ENCODE peak calls at places on chromosomes 6 and 20, in seven cellular contexts. I is cardiac muscle cell; M is neural progenitor cell; G is uterus; C is CD8-positive, alpha-beta T cell; E is spleen; U is stomach. K is an unnamed sample.

GRCh38 chr6:113073611-113074191 is 726.6 kb downstream of the RFPL4B start:
- DNase-seq in I (peak), M (no peak), G (no peak), C (no peak), E (no peak), U (no peak), K (no peak)

GRCh38 chr20:58309607-58310290 is at the start of gene RAB22A:
- DNase-seq in I (peak), M (peak), G (peak), C (peak), E (peak), U (peak), K (peak)

GRCh38 chr6:107368471-107368870 is 90.9 kb downstream of the PDSS2 start:
- DNase-seq in I (no peak), M (no peak), G (no peak), C (no peak), E (no peak), U (no peak), K (no peak)

GRCh38 chr6:144843701-144844100 is 558.6 kb downstream of the UTRN start:
- DNase-seq in I (no peak), M (no peak), G (no peak), C (no peak), E (no peak), U (no peak), K (no peak)

GRCh38 chr6:96899019-96899418 is 1.3 kb upstream of the NDUFAF4 start:
- DNase-seq in I (peak), M (peak), G (no peak), C (no peak), E (no peak), U (no peak), K (no peak)

GRCh38 chr20:19712737-19713260 is 45.3 kb upstream of the RIN2 start:
- DNase-seq in I (no peak), M (no peak), G (no peak), C (no peak), E (no peak), U (no peak), K (no peak)

GRCh38 chr20:53608456-53609413 is 15.1 kb upstream of the ZNF217 start:
- DNase-seq in I (peak), M (no peak), G (no peak), C (peak), E (peak), U (peak), K (peak)

GRCh38 chr6:41531591-41532582 is 14.3 kb upstream of the FOXP4 start:
- DNase-seq in I (peak), M (no peak), G (peak), C (peak), E (peak), U (no peak), K (peak)

GRCh38 chr6:90183587-90184333 is 112.9 kb downstream of the BACH2 start:
- DNase-seq in I (no peak), M (no peak), G (no peak), C (no peak), E (no peak), U (no peak), K (no peak)

GRCh38 chr6:132820629-132821381 is 6.4 kb downstream of the RPS12 start:
- DNase-seq in I (no peak), M (no peak), G (no peak), C (no peak), E (no peak), U (no peak), K (peak)

GRCh38 chr6:36516991-36517390 is 30.3 kb downstream of the STK38 start:
- DNase-seq in I (no peak), M (no peak), G (no peak), C (no peak), E (no peak), U (no peak), K (no peak)
- H3K4me3 ChIP-seq in I (no peak), M (no peak), G (no peak), C (no peak), E (no peak), U (no peak), K (no peak)

GRCh38 chr20:32452776-32453466 is 94.8 kb downstream of the ASXL1 start:
- DNase-seq in I (no peak), M (no peak), G (no peak), C (no peak), E (peak), U (no peak), K (no peak)

GRCh38 chr20:32450484-32451061 is 92.4 kb downstream of the ASXL1 start:
- DNase-seq in I (no peak), M (peak), G (no peak), C (no peak), E (peak), U (no peak), K (no peak)

GRCh38 chr20:32451340-32451681 is 93.2 kb downstream of the ASXL1 start:
- DNase-seq in I (no peak), M (no peak), G (no peak), C (no peak), E (no peak), U (no peak), K (no peak)

GRCh38 chr20:32453467-32454163 is 95.5 kb downstream of the ASXL1 start:
- DNase-seq in I (no peak), M (no peak), G (no peak), C (no peak), E (peak), U (no peak), K (no peak)

DNA sequence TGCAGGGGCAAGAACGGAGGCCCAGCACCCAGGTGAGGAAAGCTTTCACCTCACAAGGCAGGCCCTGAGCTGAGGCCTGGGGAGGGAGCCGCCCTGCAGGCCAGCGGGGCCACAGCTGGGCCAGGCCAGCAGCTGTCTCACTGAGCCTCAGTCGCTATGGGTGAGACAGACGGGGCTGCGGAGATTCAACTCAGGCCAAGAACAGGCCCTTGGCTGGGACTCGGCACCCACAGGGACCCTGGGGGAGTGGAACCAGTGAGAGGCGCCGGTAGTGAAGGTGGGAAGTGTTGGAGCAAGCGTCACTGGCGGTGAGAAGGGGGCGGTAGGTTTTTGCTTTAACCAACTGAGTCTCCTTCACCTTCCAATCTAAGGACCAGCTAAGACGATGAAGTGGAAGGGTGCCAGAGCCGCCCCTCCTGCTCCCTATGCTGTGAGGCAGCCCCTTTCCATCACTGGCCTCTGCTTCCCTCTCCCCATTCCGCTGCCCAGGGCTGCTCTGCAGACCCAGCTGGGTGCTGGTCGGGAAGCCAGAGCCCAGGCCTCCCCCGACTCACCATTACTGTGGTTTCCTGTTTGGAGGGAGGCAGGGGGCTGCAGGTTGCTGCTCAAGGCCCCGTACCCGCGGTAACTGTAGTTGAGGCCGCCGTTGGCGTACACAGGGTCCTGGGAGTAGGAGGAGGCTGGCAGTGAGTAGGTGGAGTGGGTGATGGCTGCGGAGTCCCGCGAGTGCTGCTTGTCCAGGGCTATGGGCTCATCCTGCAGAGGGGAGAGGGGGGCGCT is 93.7 kb downstream of the ASXL1 start:
- DNase-seq in I (no peak), M (no peak), G (no peak), C (no peak), E (peak), U (no peak), K (no peak)
- H3K27ac ChIP-seq in I (no peak), M (no peak), G (no peak), C (no peak), E (peak), U (peak), K (no peak)

GRCh38 chr6:136669299-136669699 is 119.1 kb upstream of the MAP7 start:
- DNase-seq in I (peak), M (no peak), G (no peak), C (no peak), E (no peak), U (no peak), K (no peak)
- H3K4me3 ChIP-seq in I (no peak), M (no peak), G (no peak), C (no peak), E (no peak), U (no peak), K (no peak)

GRCh38 chr6:142821860-142822259 is 123.1 kb downstream of the HIVEP2 start:
- DNase-seq in I (no peak), M (no peak), G (no peak), C (no peak), E (no peak), U (no peak), K (no peak)

GRCh38 chr6:142819603-142820335 is 125.2 kb downstream of the HIVEP2 start:
- DNase-seq in I (peak), M (no peak), G (no peak), C (peak), E (no peak), U (no peak), K (peak)

GRCh38 chr6:142822383-142822782 is 122.6 kb downstream of the HIVEP2 start:
- DNase-seq in I (no peak), M (no peak), G (no peak), C (no peak), E (no peak), U (no peak), K (no peak)

GRCh38 chr6:142821164-142821716 is 123.7 kb downstream of the HIVEP2 start:
- DNase-seq in I (no peak), M (no peak), G (no peak), C (no peak), E (no peak), U (no peak), K (no peak)

DNA sequence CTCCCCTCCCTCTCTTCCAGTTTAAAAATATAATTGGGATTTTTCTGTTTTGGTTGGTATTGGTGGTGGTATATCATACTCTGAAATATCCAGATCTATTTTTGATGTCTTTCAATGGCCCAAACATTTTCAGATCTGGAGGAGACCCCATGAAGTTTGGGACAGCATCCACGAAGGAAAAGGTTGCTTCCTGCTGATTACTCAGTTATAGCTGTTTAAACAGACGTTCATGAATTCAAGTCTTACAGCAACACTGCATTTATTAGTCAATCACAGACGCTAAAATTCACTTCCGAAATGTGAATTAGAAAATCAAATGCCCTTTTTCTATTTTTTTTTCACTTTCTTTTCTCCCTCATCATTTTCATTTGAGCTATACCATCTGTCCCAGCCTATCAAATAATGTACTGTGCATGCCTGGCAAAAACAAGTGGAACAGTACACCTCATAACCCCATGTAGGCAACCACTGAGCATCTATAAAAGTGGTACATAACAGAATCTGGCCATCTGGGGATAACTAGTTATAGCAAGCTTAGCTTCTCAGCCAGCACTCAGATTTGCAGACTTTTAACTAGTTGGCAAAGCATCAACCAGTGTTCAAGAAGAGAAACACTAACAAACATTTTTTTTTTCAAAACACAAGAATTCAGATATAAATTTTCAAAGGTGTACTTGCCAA is 124.5 kb downstream of the HIVEP2 start:
- DNase-seq in I (no peak), M (no peak), G (no peak), C (no peak), E (no peak), U (no peak), K (no peak)
- H3K27ac ChIP-seq in I (no peak), M (no peak), G (peak), C (peak), E (peak), U (peak), K (peak)

GRCh38 chr6:170294813-170295518 is 4.1 kb upstream of the DLL1 start:
- DNase-seq in I (no peak), M (no peak), G (no peak), C (no peak), E (no peak), U (no peak), K (peak)
- H3K4me3 ChIP-seq in I (peak), M (peak), G (peak), C (peak), E (peak), U (peak), K (peak)

GRCh38 chr20:3126527-3126859 is 33.2 kb downstream of the FASTKD5 start:
- DNase-seq in I (no peak), M (no peak), G (no peak), C (no peak), E (no peak), U (no peak), K (no peak)
- H3K27ac ChIP-seq in I (no peak), M (no peak), G (no peak), C (no peak), E (no peak), U (no peak), K (no peak)

GRCh38 chr6:125749112-125749863 is at the start of gene HEY2:
- DNase-seq in I (peak), M (peak), G (peak), C (peak), E (peak), U (peak), K (peak)
- H3K4me3 ChIP-seq in I (peak), M (peak), G (peak), C (peak), E (peak), U (peak), K (peak)

K was measured in SJSA1.